ENCODE peak calls at places on chromosome 19, in four cellular contexts. E, F, D and T are unnamed samples.

GRCh38 chr19:10416083-10416379 is 4.3 kb upstream of the PDE4A start:
- DNase-seq in E (no peak), F (no peak), D (no peak), T (no peak)

GRCh38 chr19:55231391-55232283 is 3.1 kb upstream of the TMEM86B start:
- DNase-seq in E (no peak), F (no peak), D (no peak), T (no peak)

GRCh38 chr19:6271721-6272410 is 7.9 kb downstream of the MLLT1 start:
- DNase-seq in E (no peak), F (peak; percentile 80), D (peak; percentile 74), T (peak; percentile 82)

GRCh38 chr19:50331187-50332013 is 2.2 kb upstream of the KCNC3 start:
- DNase-seq in E (no peak), F (no peak), D (no peak), T (no peak)

GRCh38 chr19:23440791-23441190 is 45.5 kb upstream of the ZNF91 start:
- DNase-seq in E (peak; percentile 13), F (no peak), D (no peak), T (no peak)

GRCh38 chr19:35340431-35340830 is 7.3 kb upstream of the FFAR1 start:
- DNase-seq in E (no peak), F (no peak), D (no peak), T (no peak)

GRCh38 chr19:50562329-50562728 is 5.9 kb downstream of the LRRC4B start:
- DNase-seq in E (no peak), F (no peak), D (no peak), T (no peak)

GRCh38 chr19:55300821-55301458 is 17.1 kb downstream of the BRSK1 start:
- DNase-seq in E (no peak), F (no peak), D (no peak), T (no peak)

GRCh38 chr19:54572696-54573311 is 786 bp upstream of the LILRA2 start:
- DNase-seq in E (no peak), F (no peak), D (no peak), T (no peak)

GRCh38 chr19:45767881-45768643 is 990 bp downstream of the SIX5 start:
- DNase-seq in E (peak; percentile 67), F (peak; percentile 65), D (peak; percentile 65), T (peak; percentile 69)

GRCh38 chr19:35592226-35592625 is 6.3 kb downstream of the PMIS2 start:
- DNase-seq in E (no peak), F (peak; percentile 9), D (peak; percentile 37), T (peak; percentile 62)

GRCh38 chr19:40225440-40226305 is 816 bp downstream of the CCNP start:
- DNase-seq in E (no peak), F (no peak), D (peak; percentile 37), T (no peak)

GRCh38 chr19:3710265-3710812 is 2.2 kb downstream of the TJP3 start:
- DNase-seq in E (peak; percentile 91), F (no peak), D (peak; percentile 43), T (peak; percentile 40)

GRCh38 chr19:53388904-53389303 is 6.0 kb upstream of the ZNF765 start:
- DNase-seq in E (no peak), F (no peak), D (peak; percentile 44), T (no peak)

GRCh38 chr19:34481861-34482379 is 362 bp downstream of the WTIP start:
- DNase-seq in E (no peak), F (no peak), D (no peak), T (no peak)

GRCh38 chr19:6056801-6057650 is 53.3 kb downstream of the RFX2 start:
- DNase-seq in E (peak; percentile 74), F (peak; percentile 93), D (peak; percentile 91), T (peak; percentile 94)

GRCh38 chr19:6061420-6062130 is 48.7 kb downstream of the RFX2 start:
- DNase-seq in E (no peak), F (no peak), D (no peak), T (no peak)

GRCh38 chr19:48989701-48990291 is 3.3 kb downstream of the GYS1 start:
- DNase-seq in E (no peak), F (no peak), D (no peak), T (no peak)

GRCh38 chr19:48988860-48989259 is 4.2 kb downstream of the GYS1 start:
- DNase-seq in E (no peak), F (no peak), D (no peak), T (no peak)

GRCh38 chr19:48987323-48987722 is 5.8 kb downstream of the GYS1 start:
- DNase-seq in E (no peak), F (no peak), D (no peak), T (no peak)

GRCh38 chr19:48986211-48986610 is 6.9 kb downstream of the GYS1 start:
- DNase-seq in E (no peak), F (no peak), D (no peak), T (no peak)

DNA sequence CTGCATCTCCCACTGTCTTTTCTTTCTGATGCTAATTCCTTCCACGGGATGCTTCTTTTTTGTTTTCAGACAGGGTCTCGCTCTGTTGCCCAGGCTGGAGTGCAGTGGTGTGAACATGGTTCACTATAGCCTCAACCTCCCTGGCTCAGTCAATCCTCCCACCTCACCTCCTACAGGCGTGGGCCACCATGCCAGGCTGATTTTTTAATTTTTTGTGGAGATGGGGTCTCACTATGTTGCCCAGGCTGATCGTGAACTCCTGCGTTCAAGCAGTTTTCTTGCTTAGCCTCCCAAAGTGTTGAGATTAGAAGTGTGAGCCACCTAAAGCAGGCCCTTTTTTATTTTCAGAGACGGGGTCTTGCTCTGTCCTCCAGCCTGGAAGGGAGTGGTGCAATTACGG is 4.8 kb downstream of the GYS1 start:
- DNase-seq in E (no peak), F (no peak), D (no peak), T (no peak)
- H2AFZ ChIP-seq in E (no peak overlapping the region), F (no peak overlapping the region), D (no peak overlapping the region), T (no peak overlapping the region)

DNA sequence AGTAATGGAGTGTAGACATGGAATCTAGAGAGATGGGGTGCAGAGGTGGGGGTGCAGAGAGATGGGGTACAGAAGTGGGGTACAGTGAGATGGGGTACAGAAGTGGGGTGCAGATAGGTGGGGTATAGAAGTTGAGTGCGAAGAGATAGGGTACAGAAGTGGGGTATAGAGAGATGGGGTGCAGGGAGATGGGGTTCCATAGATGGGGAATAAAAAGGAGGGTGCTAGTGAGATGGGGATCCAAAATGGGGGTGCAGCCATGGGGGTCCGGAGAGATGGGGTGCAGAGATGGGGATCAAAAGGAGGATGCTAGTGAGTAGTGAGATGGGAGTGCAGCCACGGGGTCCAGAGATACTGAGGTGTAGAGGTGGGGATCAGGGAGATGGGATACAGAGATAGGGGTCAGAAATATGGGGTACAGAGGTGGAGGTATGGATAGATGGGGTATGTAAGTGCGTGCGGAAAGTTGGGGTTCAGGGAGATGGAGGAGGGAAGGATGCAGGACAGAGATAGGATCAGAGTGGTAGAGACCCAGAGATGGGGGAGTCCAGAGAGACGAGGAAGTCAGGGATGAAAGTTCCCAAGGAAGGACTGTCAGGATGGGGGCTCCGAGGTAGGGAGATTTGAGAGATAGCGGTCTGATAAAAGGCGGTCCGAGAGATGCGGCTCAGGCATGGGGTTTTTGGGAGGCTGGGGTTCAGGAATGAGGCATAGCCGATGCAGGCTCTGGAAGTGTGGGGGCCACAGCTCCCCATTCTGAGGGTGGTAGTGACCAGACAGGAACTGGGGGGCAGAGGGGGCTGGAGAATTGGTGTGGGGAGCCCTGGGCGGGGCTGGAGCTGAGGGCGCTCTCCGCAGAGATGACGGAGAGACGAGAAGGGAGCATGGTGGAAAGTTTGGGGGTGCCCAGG is 3.4 kb downstream of the PALM3 start:
- DNase-seq in E (no peak), F (no peak), D (no peak), T (no peak)
- H2AFZ ChIP-seq in E (no peak overlapping the region), F (peak overlapping the region; percentile 34), D (peak overlapping the region; percentile 72), T (no peak overlapping the region)

GRCh38 chr19:1776606-1777147 is 23.4 kb downstream of the ONECUT3 start:
- DNase-seq in E (no peak), F (no peak), D (no peak), T (no peak)
- H2AFZ ChIP-seq in E (no peak overlapping the region), F (no peak overlapping the region), D (peak overlapping the region; percentile 65), T (no peak overlapping the region)

GRCh38 chr19:4737955-4738580 is 14.4 kb upstream of the DPP9 start:
- DNase-seq in E (no peak), F (no peak), D (no peak), T (no peak)

GRCh38 chr19:4730740-4731171 is 7.1 kb upstream of the DPP9 start:
- DNase-seq in E (peak; percentile 38), F (no peak), D (no peak), T (no peak)

GRCh38 chr19:4733755-4734345 is 10.2 kb upstream of the DPP9 start:
- DNase-seq in E (no peak), F (no peak), D (no peak), T (no peak)

DNA sequence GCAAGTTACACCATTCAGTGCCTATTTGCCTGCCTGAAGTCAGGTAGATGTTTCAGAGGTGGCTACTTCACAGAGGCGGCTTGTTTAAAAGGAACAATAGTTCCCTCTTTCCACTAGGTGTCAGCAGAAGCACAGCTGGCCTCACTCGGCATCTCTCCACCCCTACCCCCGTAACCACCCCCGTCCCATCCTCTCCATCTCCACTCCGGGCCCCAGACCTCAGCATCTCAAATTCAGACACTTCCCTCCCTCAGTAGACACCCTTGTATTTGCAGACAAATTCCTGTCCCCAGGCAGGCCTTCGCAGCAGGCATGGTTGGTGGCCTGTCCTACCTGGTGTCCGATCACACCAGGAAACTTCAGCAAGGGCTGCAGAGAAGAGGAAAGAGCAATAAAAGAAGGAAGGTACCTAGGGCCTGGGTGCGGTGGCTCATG is 9.1 kb upstream of the DPP9 start:
- DNase-seq in E (no peak), F (no peak), D (peak; percentile 57), T (peak; percentile 63)
- H2AFZ ChIP-seq in E (no peak overlapping the region), F (no peak overlapping the region), D (peak overlapping the region; percentile 87), T (no peak overlapping the region)

GRCh38 chr19:43596842-43597461 is 557 bp downstream of the ZNF576 start:
- DNase-seq in E (peak; percentile 9), F (no peak), D (peak; percentile 13), T (peak; percentile 14)
- H2AFZ ChIP-seq in E (peak overlapping the region; percentile 88), F (peak overlapping the region; percentile 94), D (peak overlapping the region; percentile 98), T (peak overlapping the region; percentile 13)

GRCh38 chr19:17406039-17406886 is 833 bp upstream of the BST2 start:
- DNase-seq in E (no peak), F (peak; percentile 59), D (no peak), T (peak; percentile 71)

GRCh38 chr19:17405250-17406038 is at the start of gene BST2:
- DNase-seq in E (peak; percentile 25), F (peak; percentile 39), D (peak; percentile 37), T (no peak)

GRCh38 chr19:17404015-17404414 is 1.4 kb downstream of the BST2 start:
- DNase-seq in E (no peak), F (no peak), D (no peak), T (no peak)

GRCh38 chr19:17402982-17403855 is 2.2 kb downstream of the BST2 start:
- DNase-seq in E (no peak), F (no peak), D (no peak), T (no peak)

GRCh38 chr19:17404621-17405249 is 695 bp downstream of the BST2 start:
- DNase-seq in E (no peak), F (no peak), D (no peak), T (no peak)
- H2AFZ ChIP-seq in E (no peak overlapping the region), F (no peak overlapping the region), D (no peak overlapping the region), T (no peak overlapping the region)